ENCODE peak calls at places on chromosomes 11 and 22, in seven cellular contexts. D, A, U, S, X, R and E are unnamed samples.

GRCh38 chr22:43128928-43129424 is 14.2 kb downstream of the MCAT start:
- DNase-seq in D (peak), A (no peak), U (no peak), S (no peak), X (peak), R (no peak), E (peak)

GRCh38 chr11:121063728-121064127 is 37.3 kb upstream of the TECTA start:
- DNase-seq in D (no peak), A (peak), U (no peak), S (peak), X (no peak), R (no peak), E (no peak)

GRCh38 chr11:128716661-128717210 is 22.9 kb downstream of the FLI1 start:
- DNase-seq in D (peak), A (peak), U (peak), S (no peak), X (no peak), R (no peak), E (no peak)

GRCh38 chr11:62648185-62648966 is 2.0 kb upstream of the GANAB start:
- DNase-seq in D (no peak), A (no peak), U (no peak), S (no peak), X (no peak), R (no peak), E (no peak)

GRCh38 chr11:1875093-1875785 is 16.5 kb downstream of the PRR33 start:
- DNase-seq in D (peak), A (no peak), U (no peak), S (no peak), X (no peak), R (peak), E (no peak)

GRCh38 chr11:105670811-105671210 is 60.9 kb downstream of the GRIA4 start:
- DNase-seq in D (no peak), A (peak), U (no peak), S (no peak), X (no peak), R (no peak), E (no peak)

GRCh38 chr11:100687630-100688395 is 725 bp downstream of the ARHGAP42 start:
- DNase-seq in D (peak), A (peak), U (peak), S (peak), X (peak), R (peak), E (peak)

GRCh38 chr11:47342036-47342803 is 10.3 kb downstream of the MYBPC3 start:
- DNase-seq in D (no peak), A (no peak), U (no peak), S (no peak), X (no peak), R (peak), E (no peak)

GRCh38 chr22:46454233-46454909 is 83.0 kb downstream of the CELSR1 start:
- DNase-seq in D (no peak), A (no peak), U (no peak), S (no peak), X (no peak), R (no peak), E (no peak)

GRCh38 chr11:10386361-10386760 is 68.7 kb upstream of the AMPD3 start:
- DNase-seq in D (no peak), A (no peak), U (no peak), S (no peak), X (no peak), R (no peak), E (no peak)

GRCh38 chr11:87141322-87141721 is 103.6 kb downstream of the TMEM135 start:
- DNase-seq in D (no peak), A (no peak), U (no peak), S (no peak), X (no peak), R (no peak), E (no peak)

GRCh38 chr22:16969508-16970327 is 38.3 kb downstream of the GAB4 start:
- DNase-seq in D (no peak), A (no peak), U (no peak), S (no peak), X (no peak), R (no peak), E (no peak)

GRCh38 chr11:2419638-2420501 is 19.3 kb downstream of the TSSC4 start:
- DNase-seq in D (peak), A (peak), U (peak), S (peak), X (peak), R (peak), E (peak)

GRCh38 chr11:122032317-122032716 is 83.7 kb downstream of the BLID start:
- DNase-seq in D (no peak), A (no peak), U (no peak), S (peak), X (no peak), R (no peak), E (no peak)

GRCh38 chr11:12882670-12883069 is 126.4 kb upstream of the RASSF10 start:
- DNase-seq in D (no peak), A (no peak), U (no peak), S (no peak), X (no peak), R (no peak), E (no peak)

GRCh38 chr11:68722143-68722542 is 29.2 kb downstream of the TESMIN start:
- DNase-seq in D (no peak), A (no peak), U (no peak), S (no peak), X (no peak), R (no peak), E (no peak)

GRCh38 chr11:94417386-94417987 is 16.3 kb upstream of the GPR83 start:
- DNase-seq in D (no peak), A (peak), U (peak), S (peak), X (no peak), R (no peak), E (peak)

GRCh38 chr11:19345848-19346681 is 105.3 kb upstream of the E2F8 start:
- DNase-seq in D (peak), A (peak), U (no peak), S (peak), X (no peak), R (peak), E (peak)